ENCODE peak calls at places on chromosomes 11 and 22, in seven cellular contexts. K is PC-3, E is pancreas, B is heart right ventricle, U is sigmoid colon, G is fibroblast of lung, C is right cardiac atrium. P is an unnamed sample.

GRCh38 chr11:78202733-78203167 is 14.0 kb downstream of the USP35 start:
- DNase-seq in K (no peak), E (no peak), B (no peak), U (peak), G (no peak), C (peak), P (peak)

GRCh38 chr11:2482199-2482598 is 37.4 kb downstream of the KCNQ1 start:
- DNase-seq in K (no peak), E (no peak), B (no peak), U (no peak), G (no peak), C (no peak), P (no peak)

GRCh38 chr11:130721736-130722135 is 194.5 kb downstream of the SNX19 start:
- DNase-seq in K (peak), E (no peak), B (no peak), U (no peak), G (peak), C (no peak), P (no peak)

GRCh38 chr11:12459374-12459773 is 82.0 kb downstream of the PARVA start:
- DNase-seq in K (no peak), E (no peak), B (no peak), U (no peak), G (no peak), C (no peak), P (no peak)

GRCh38 chr11:79501688-79502087 is 60.9 kb upstream of the TENM4 start:
- DNase-seq in K (no peak), E (no peak), B (no peak), U (no peak), G (no peak), C (no peak), P (no peak)

GRCh38 chr22:44245438-44245837 is 64.7 kb downstream of the PARVG start:
- DNase-seq in K (no peak), E (no peak), B (peak), U (no peak), G (no peak), C (no peak), P (no peak)

GRCh38 chr11:65883786-65884715 is 4.2 kb downstream of the FIBP start:
- DNase-seq in K (no peak), E (no peak), B (no peak), U (peak), G (no peak), C (no peak), P (no peak)

GRCh38 chr11:101510608-101511007 is 73.2 kb downstream of the TRPC6 start:
- DNase-seq in K (no peak), E (no peak), B (no peak), U (no peak), G (no peak), C (no peak), P (no peak)

GRCh38 chr22:19522881-19523239 is 1.4 kb downstream of the CLDN5 start:
- DNase-seq in K (no peak), E (no peak), B (no peak), U (no peak), G (no peak), C (no peak), P (no peak)

GRCh38 chr22:27614291-27615007 is 187.1 kb downstream of the MN1 start:
- DNase-seq in K (no peak), E (no peak), B (no peak), U (no peak), G (no peak), C (peak), P (no peak)

GRCh38 chr11:134154441-134154840 is 69.3 kb downstream of the NCAPD3 start:
- DNase-seq in K (no peak), E (no peak), B (no peak), U (no peak), G (no peak), C (no peak), P (no peak)

GRCh38 chr11:82791779-82792178 is 58.1 kb upstream of the FAM181B start:
- DNase-seq in K (no peak), E (no peak), B (no peak), U (no peak), G (no peak), C (no peak), P (no peak)

GRCh38 chr22:50248192-50249084 is 2.6 kb downstream of the HDAC10 start:
- DNase-seq in K (no peak), E (no peak), B (no peak), U (no peak), G (no peak), C (no peak), P (no peak)

GRCh38 chr11:1305063-1305495 is 4.4 kb downstream of the TOLLIP start:
- DNase-seq in K (no peak), E (peak), B (no peak), U (no peak), G (no peak), C (no peak), P (no peak)

GRCh38 chr11:124086447-124086846 is 28.8 kb upstream of the VWA5A start:
- DNase-seq in K (no peak), E (no peak), B (no peak), U (no peak), G (no peak), C (no peak), P (no peak)

GRCh38 chr11:86115542-86116385 is 46.9 kb upstream of the PICALM start:
- DNase-seq in K (peak), E (no peak), B (no peak), U (no peak), G (peak), C (no peak), P (no peak)

GRCh38 chr11:77672276-77672675 is 34.7 kb upstream of the CLNS1A start:
- DNase-seq in K (peak), E (peak), B (peak), U (no peak), G (peak), C (no peak), P (no peak)

GRCh38 chr22:50705219-50705691 is 32.6 kb downstream of the SHANK3 start:
- DNase-seq in K (no peak), E (no peak), B (peak), U (peak), G (peak), C (peak), P (no peak)

GRCh38 chr22:44091021-44091721 is 67.1 kb downstream of the PARVB start:
- DNase-seq in K (peak), E (no peak), B (no peak), U (peak), G (peak), C (peak), P (no peak)

GRCh38 chr22:41425704-41426365 is 20.8 kb downstream of the TOB2 start:
- DNase-seq in K (no peak), E (no peak), B (no peak), U (no peak), G (no peak), C (no peak), P (peak)

GRCh38 chr11:66559141-66559861 is 9.1 kb downstream of the CTSF start:
- DNase-seq in K (no peak), E (peak), B (no peak), U (peak), G (no peak), C (peak), P (peak)

GRCh38 chr11:36186340-36186739 is 102.9 kb downstream of the COMMD9 start:
- DNase-seq in K (peak), E (no peak), B (no peak), U (no peak), G (peak), C (no peak), P (no peak)

GRCh38 chr11:125348704-125349635 is 147.1 kb downstream of the FEZ1 start:
- DNase-seq in K (peak), E (peak), B (peak), U (peak), G (peak), C (peak), P (no peak)

GRCh38 chr11:32433249-32434115 is 1.9 kb downstream of the WT1 start:
- DNase-seq in K (no peak), E (no peak), B (no peak), U (no peak), G (no peak), C (no peak), P (no peak)

DNA sequence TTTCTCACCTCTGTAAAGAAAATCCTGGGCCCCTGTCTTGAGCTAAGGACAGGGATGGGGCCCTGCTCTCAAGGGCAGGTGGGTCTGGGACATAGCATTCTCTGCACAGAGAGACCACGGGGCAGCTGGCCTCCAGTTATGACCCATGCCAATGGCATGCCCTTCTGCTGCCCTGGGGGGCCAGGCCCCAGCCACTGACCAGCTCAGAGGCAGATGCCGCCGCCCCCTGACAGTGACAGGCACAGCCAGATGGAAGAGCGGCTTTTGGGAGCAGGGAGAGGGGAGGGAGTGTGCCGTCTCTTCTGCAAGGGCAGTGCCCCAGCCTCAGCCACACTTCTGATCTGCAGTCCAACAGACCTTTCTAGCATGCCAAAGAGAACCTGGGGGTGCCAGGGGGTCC is 114.8 kb upstream of the NAV2 start:
- DNase-seq in K (no peak), E (no peak), B (no peak), U (no peak), G (peak), C (no peak), P (no peak)
- H3K4me3 ChIP-seq in K (no peak), E (no peak), B (no peak), U (no peak), G (no peak), C (no peak), P (no peak)

GRCh38 chr11:73159297-73159696 is 17.2 kb upstream of the FCHSD2 start:
- DNase-seq in K (no peak), E (no peak), B (no peak), U (peak), G (no peak), C (no peak), P (no peak)
- H3K27ac ChIP-seq in K (no peak), E (no peak), B (peak), U (peak), G (no peak), C (peak), P (no peak)

DNA sequence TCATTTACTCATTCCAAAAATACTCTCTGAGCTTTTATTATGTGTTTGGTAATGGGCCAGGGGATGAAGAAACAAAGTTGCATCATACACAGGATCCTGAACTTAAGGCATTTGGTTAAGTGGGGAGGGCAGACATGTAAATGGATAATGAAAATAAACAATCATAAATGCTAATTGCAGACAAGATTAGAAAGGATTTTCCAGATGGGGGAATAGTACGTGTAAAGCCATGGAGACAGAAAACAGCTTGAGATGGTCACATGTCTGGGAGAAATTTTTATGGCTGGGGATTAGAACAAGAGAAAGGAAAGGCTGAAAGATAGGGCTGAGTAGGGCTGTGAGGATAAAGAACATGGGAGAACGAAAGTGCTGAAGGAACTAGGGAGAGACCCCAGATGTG is 534.3 kb upstream of the LARGE1 start:
- DNase-seq in K (no peak), E (no peak), B (no peak), U (no peak), G (no peak), C (no peak), P (no peak)
- H3K4me3 ChIP-seq in K (no peak), E (no peak), B (no peak), U (no peak), G (no peak), C (no peak), P (no peak)

DNA sequence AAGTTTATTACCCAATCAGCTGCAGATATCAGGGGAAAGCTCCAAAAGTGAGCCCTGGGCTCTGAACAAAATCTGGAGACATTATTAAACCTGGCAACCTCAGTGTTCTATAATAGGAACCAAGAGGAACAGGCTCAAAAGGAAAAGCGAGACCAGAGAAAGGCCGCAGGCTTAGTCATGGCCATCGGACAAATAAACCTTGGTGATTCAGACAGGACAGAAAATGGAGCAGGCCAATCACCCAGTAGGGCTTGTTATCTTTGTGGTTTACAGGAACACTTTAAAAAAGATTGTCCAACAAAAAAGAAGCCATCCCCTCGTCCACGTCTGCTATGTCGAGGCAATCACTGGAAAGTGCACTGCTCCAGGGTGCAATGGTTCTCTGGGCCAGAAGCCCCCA is 7.7 kb upstream of the PANX1 start:
- DNase-seq in K (peak), E (no peak), B (no peak), U (no peak), G (peak), C (no peak), P (no peak)
- H3K27ac ChIP-seq in K (peak), E (no peak), B (no peak), U (no peak), G (no peak), C (no peak), P (no peak)